ENCODE peak calls at places on chromosomes 1 and 21, in nine cellular contexts. K is nucleus accumbens; E is right cardiac atrium; L is A549; Z is fibroblast of gingiva; R is left colon; F is brain microvascular endothelial cell; U is stimulated activated CD4-positive, alpha-beta T cell treated with anti-CD3 and anti-CD28 coated beads, Interleukin-4, amount 100 ng/mL, for 48 hours; B is AG08396. V is an unnamed sample.
A peak's percentile ranks its signal among the peaks of the same experiment; 100 is the strongest.

GRCh38 chr21:32705901-32706300 is 21.9 kb downstream of the SYNJ1 start:
- DNase-seq in B (no peak), K (no peak), E (no peak), R (no peak), L (no peak), Z (no peak), F (no peak), U (no peak), V (no peak)

GRCh38 chr1:214466759-214467585 is 84.4 kb downstream of the PTPN14 start:
- DNase-seq in Z (no peak), U (no peak), E (no peak), R (no peak), B (no peak), K (no peak), F (no peak), L (no peak), V (no peak)

GRCh38 chr1:24873148-24873547 is 56.9 kb downstream of the RUNX3 start:
- DNase-seq in Z (no peak), B (no peak), E (no peak), R (no peak), U (no peak), K (no peak), F (no peak), L (no peak), V (no peak)

GRCh38 chr1:165551469-165551868 is 7.7 kb downstream of the LRRC52 start:
- DNase-seq in B (no peak), R (no peak), Z (no peak), U (no peak), E (no peak), L (no peak), K (no peak), F (no peak), V (no peak)

GRCh38 chr1:109361649-109362048 is 36.1 kb downstream of the SORT1 start:
- DNase-seq in K (no peak), U (no peak), R (no peak), B (no peak), E (no peak), Z (no peak), F (no peak), L (no peak), V (no peak)

GRCh38 chr1:94022471-94023189 is 98.3 kb downstream of the ABCA4 start:
- DNase-seq in U (no peak), F (peak; percentile 96), Z (peak; percentile 78), B (peak; percentile 72), R (no peak), L (peak; percentile 44), E (peak; percentile 66), K (no peak), V (peak; percentile 22)

GRCh38 chr21:39373634-39374033 is 24.7 kb upstream of the HMGN1 start:
- DNase-seq in E (no peak), K (no peak), U (no peak), F (peak; percentile 39), B (no peak), Z (peak; percentile 46), R (peak; percentile 31), L (no peak), V (no peak)

GRCh38 chr21:45074048-45074817 is at the start of gene ADARB1:
- DNase-seq in K (peak; percentile 27), F (peak; percentile 44), B (peak; percentile 92), U (peak; percentile 46), E (peak; percentile 90), Z (peak; percentile 58), R (peak; percentile 70), L (peak; percentile 31), V (peak; percentile 56)

GRCh38 chr1:155859234-155859829 is at the start of gene SYT11:
- DNase-seq in F (peak; percentile 88), R (peak; percentile 97), K (peak; percentile 93), B (peak; percentile 94), U (peak; percentile 95), E (peak; percentile 98), Z (peak; percentile 92), L (peak; percentile 91), V (peak; percentile 95)

GRCh38 chr1:27154991-27155781 is at the start of gene SLC9A1:
- DNase-seq in F (peak; percentile 77), B (peak; percentile 92), E (peak; percentile 98), L (peak; percentile 60), R (peak; percentile 96), K (peak; percentile 90), U (peak; percentile 88), Z (peak; percentile 91), V (peak; percentile 92)